ENCODE peak calls at places on chromosomes 13 and 19, in nine cellular contexts. S, T, Y, R, U, I, Q, F and N are unnamed samples. For H3K36me3, the result is how much of the 10 kb centered on the place peaks cover.

GRCh38 chr13:109249780-109250528 is 536.4 kb downstream of the IRS2 start:
- DNase-seq in R (no peak), S (no peak), I (no peak), U (no peak), Q (no peak), T (no peak), F (no peak), Y (no peak), N (no peak)

GRCh38 chr13:39777021-39777420 is 121.6 kb downstream of the COG6 start:
- DNase-seq in Y (no peak), Q (no peak), S (no peak), T (no peak), U (no peak), I (no peak), R (no peak), F (no peak), N (no peak)

GRCh38 chr13:73449258-73449657 is 390.5 kb downstream of the KLF5 start:
- DNase-seq in R (peak), T (peak), I (no peak), S (no peak), Y (no peak), U (no peak), Q (no peak), F (no peak), N (no peak)

GRCh38 chr13:48653074-48654054 is at the start of gene CYSLTR2:
- DNase-seq in Y (no peak), U (peak), Q (peak), F (peak), T (peak), S (peak), R (peak), I (no peak), N (no peak)

GRCh38 chr13:111911754-111912452 is 155.0 kb upstream of the SOX1 start:
- DNase-seq in S (peak), R (no peak), F (no peak), U (no peak), Q (no peak), Y (no peak), I (no peak), T (no peak), N (no peak)

GRCh38 chr13:99585609-99586008 is 84.3 kb downstream of the TM9SF2 start:
- DNase-seq in R (no peak), U (no peak), I (no peak), Y (no peak), S (no peak), T (peak), Q (no peak), F (no peak), N (no peak)

GRCh38 chr19:485583-486236 is 10.6 kb upstream of the MADCAM1 start:
- DNase-seq in I (no peak), F (peak), R (no peak), Y (no peak), T (peak), S (peak), Q (no peak), U (no peak), N (peak)

GRCh38 chr13:113129921-113130750 is 7.5 kb downstream of the F10 start:
- DNase-seq in Y (no peak), T (peak), I (peak), F (no peak), U (no peak), Q (no peak), R (no peak), S (no peak), N (no peak)

GRCh38 chr13:21218351-21219043 is 42.0 kb downstream of the MRPL57 start:
- DNase-seq in F (no peak), R (no peak), Y (peak), T (no peak), Q (no peak), S (no peak), U (no peak), I (no peak), N (no peak)

GRCh38 chr19:12801466-12802266 is at the start of the genes PRDX2 and THSD8:
- DNase-seq in I (peak), S (peak), R (peak), T (peak), F (peak), U (peak), Q (peak), Y (peak), N (peak)

GRCh38 chr13:37029617-37030016 is 29.0 kb downstream of the EXOSC8 start:
- DNase-seq in F (no peak), S (no peak), R (peak), Q (no peak), I (no peak), U (peak), Y (no peak), T (peak), N (no peak)

GRCh38 chr19:18733196-18733647 is 49.7 kb downstream of the CRTC1 start:
- DNase-seq in U (peak), S (peak), F (no peak), R (peak), Y (no peak), I (peak), Q (no peak), T (peak), N (no peak)

GRCh38 chr13:33355470-33355869 is 69.9 kb upstream of the STARD13 start:
- DNase-seq in F (no peak), R (peak), S (no peak), Q (no peak), T (no peak), I (no peak), U (peak), Y (no peak), N (no peak)

GRCh38 chr19:3068071-3068470 is 5.8 kb upstream of the TLE5 start:
- DNase-seq in I (no peak), F (no peak), Q (no peak), Y (no peak), T (no peak), S (no peak), R (no peak), U (no peak), N (no peak)

GRCh38 chr19:48315712-48316111 is 9.6 kb upstream of the EMP3 start:
- DNase-seq in F (no peak), R (no peak), I (no peak), S (no peak), Y (no peak), T (no peak), U (no peak), Q (no peak), N (no peak)

GRCh38 chr19:2577722-2578335 is 101.9 kb downstream of the GADD45B start:
- DNase-seq in Y (no peak), F (no peak), U (no peak), R (no peak), Q (no peak), I (peak), T (no peak), S (no peak), N (peak)

GRCh38 chr13:42592915-42593718 is 19.2 kb downstream of the TNFSF11 start:
- DNase-seq in Q (no peak), Y (no peak), F (no peak), I (no peak), U (no peak), S (no peak), R (no peak), T (no peak), N (no peak)

GRCh38 chr19:33373701-33374405 is at the start of gene CEBPG:
- DNase-seq in U (peak), Q (peak), Y (peak), F (peak), S (peak), R (peak), T (peak), I (peak), N (peak)

GRCh38 chr19:12202250-12202649 is 39.4 kb downstream of the ZNF136 start:
- DNase-seq in U (peak), Y (no peak), S (no peak), T (no peak), F (peak), I (no peak), R (no peak), Q (peak), N (no peak)

GRCh38 chr19:22607653-22608430 is 26.3 kb upstream of the ZNF492 start:
- DNase-seq in F (no peak), R (no peak), T (no peak), Y (no peak), Q (no peak), I (no peak), U (no peak), S (no peak), N (no peak)

GRCh38 chr13:22095794-22096193 is 424.9 kb downstream of the FGF9 start:
- DNase-seq in I (no peak), T (no peak), S (no peak), Y (no peak), Q (no peak), U (no peak), R (no peak), F (no peak), N (no peak)

GRCh38 chr13:23558675-23559536 is 11.3 kb upstream of the TNFRSF19 start:
- DNase-seq in I (peak), Q (peak), R (peak), Y (no peak), F (no peak), T (peak), S (peak), U (peak), N (no peak)

GRCh38 chr13:99976502-99977115 is 5.0 kb upstream of the ZIC2 start:
- DNase-seq in I (no peak), Q (no peak), F (no peak), U (no peak), R (no peak), S (no peak), Y (no peak), T (no peak), N (no peak)

GRCh38 chr13:99816321-99816720 is 155.2 kb downstream of the ZIC5 start:
- DNase-seq in U (no peak), Q (no peak), F (no peak), T (no peak), S (no peak), R (no peak), I (no peak), Y (no peak), N (no peak)

GRCh38 chr13:27528908-27529307 is 78.5 kb upstream of the MTIF3 start:
- DNase-seq in Q (no peak), F (no peak), R (no peak), T (no peak), I (no peak), U (no peak), S (no peak), Y (no peak), N (no peak)

GRCh38 chr13:49759503-49759902 is 33.0 kb downstream of the KPNA3 start:
- DNase-seq in U (peak), T (no peak), S (no peak), R (no peak), I (no peak), Q (no peak), F (no peak), Y (no peak), N (no peak)

GRCh38 chr19:2546128-2547032 is 70.5 kb downstream of the GADD45B start:
- DNase-seq in Q (peak), I (peak), F (peak), T (peak), Y (no peak), R (no peak), S (peak), U (no peak), N (peak)

GRCh38 chr19:18915639-18916038 is 3.5 kb downstream of the COPE start:
- DNase-seq in R (peak), U (peak), I (no peak), T (peak), S (no peak), Q (no peak), Y (peak), F (peak), N (no peak)

GRCh38 chr13:26382843-26383242 is 128.9 kb downstream of the CDK8 start:
- DNase-seq in S (no peak), T (no peak), R (no peak), Y (no peak), I (no peak), F (no peak), Q (no peak), U (no peak), N (no peak)

GRCh38 chr13:52850396-52851152 is 2.1 kb upstream of the PCDH8 start:
- DNase-seq in S (peak), Q (peak), U (peak), Y (peak), R (peak), F (peak), T (peak), I (peak), N (no peak)

GRCh38 chr19:56133858-56134654 is 7.0 kb upstream of the ZNF444 start:
- DNase-seq in F (no peak), T (no peak), Q (no peak), R (peak), I (no peak), U (peak), Y (no peak), S (no peak), N (no peak)

GRCh38 chr19:11322269-11323024 is 17.0 kb downstream of the RAB3D start:
- DNase-seq in Q (no peak), Y (no peak), R (peak), T (no peak), I (no peak), F (no peak), S (no peak), U (no peak), N (no peak)

GRCh38 chr19:16002380-16002779 is 53.6 kb downstream of the OR10H4 start:
- DNase-seq in T (no peak), S (no peak), Y (no peak), F (no peak), Q (no peak), I (no peak), U (no peak), R (peak), N (no peak)

GRCh38 chr19:4589579-4590410 is 30.3 kb upstream of the SEMA6B start:
- DNase-seq in Q (no peak), T (no peak), F (peak), Y (peak), I (no peak), S (peak), R (no peak), U (no peak), N (no peak)

GRCh38 chr13:76937416-76937815 is 10.9 kb upstream of the ACOD1 start:
- DNase-seq in Q (no peak), Y (no peak), T (peak), F (no peak), U (peak), R (peak), I (no peak), S (peak), N (no peak)

GRCh38 chr13:91946498-91947070 is 548.2 kb downstream of the GPC5 start:
- DNase-seq in R (peak), F (peak), Y (peak), S (peak), U (peak), I (no peak), Q (no peak), T (peak), N (no peak)

GRCh38 chr19:42068756-42069571 is 1.0 kb downstream of the GRIK5 start:
- DNase-seq in R (no peak), Y (no peak), Q (no peak), S (no peak), U (no peak), I (no peak), T (no peak), F (peak), N (no peak)

GRCh38 chr13:79522583-79522982 is 41.6 kb downstream of the NDFIP2 start:
- DNase-seq in T (peak), R (peak), F (no peak), I (no peak), Y (peak), U (no peak), Q (no peak), S (no peak), N (no peak)

GRCh38 chr19:40763963-40764362 is 11.4 kb upstream of the MIA start:
- DNase-seq in Y (no peak), S (no peak), U (no peak), I (no peak), F (no peak), Q (no peak), R (no peak), T (no peak), N (no peak)
- H3K36me3 ChIP-seq in Y (under half), S (under half), U (half or more), I (under half), F (under half), Q (under half), R (half or more), T (under half), N (half or more)

GRCh38 chr19:50536662-50537305 is 23.1 kb upstream of the ASPDH start:
- DNase-seq in S (no peak), T (no peak), I (no peak), U (no peak), R (no peak), Y (no peak), Q (no peak), F (no peak), N (no peak)
- TF ChIP-seq CTCF in S (no peak), T (no peak), I (no peak), U (no peak), R (no peak), Y (peak), Q (no peak), F (peak), N (no peak)

GRCh38 chr19:37329686-37330085 is 41.2 kb upstream of the ZNF527 start:
- DNase-seq in F (peak), I (no peak), S (no peak), Q (no peak), Y (no peak), U (no peak), T (no peak), R (no peak), N (no peak)
- H3K36me3 ChIP-seq in F (under half), I (under half), S (under half), Q (under half), Y (under half), U (under half), T (under half), R (under half), N (half or more)

GRCh38 chr13:51221674-51222509 is at the start of gene FAM124A:
- DNase-seq in R (peak), F (peak), Y (peak), T (peak), Q (peak), S (peak), U (peak), I (peak), N (no peak)
- TF ChIP-seq CTCF in R (peak), F (peak), Y (no peak), T (no peak), Q (peak), S (no peak), U (no peak), I (peak), N (no peak)

DNA sequence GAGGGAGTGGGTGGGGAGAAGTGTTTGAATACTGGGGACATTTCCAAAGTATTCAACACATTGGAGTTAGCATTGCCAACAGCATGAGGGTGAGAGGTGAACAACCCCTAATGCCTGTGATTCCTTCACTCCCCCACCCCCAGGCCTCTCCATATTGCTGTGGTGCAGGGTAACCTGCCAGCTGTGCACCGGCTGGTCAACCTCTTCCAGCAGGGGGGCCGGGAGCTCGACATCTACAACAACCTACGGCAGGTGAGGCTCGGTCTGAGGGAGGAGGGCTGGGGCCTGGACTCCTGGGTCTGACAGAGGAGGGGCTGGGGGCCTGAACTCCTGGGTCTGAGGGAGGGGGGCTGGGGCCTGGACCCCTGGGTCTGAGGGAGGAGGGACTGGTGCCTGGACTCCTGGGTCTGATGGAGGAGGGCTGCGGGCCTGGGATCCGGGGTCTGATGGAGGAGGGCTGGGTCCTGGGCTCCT is 7.6 kb downstream of the BCL3 start:
- DNase-seq in S (no peak), R (no peak), I (no peak), Y (no peak), F (no peak), Q (peak), T (peak), U (no peak), N (no peak)
- H3K36me3 ChIP-seq in S (under half), R (half or more), I (under half), Y (under half), F (under half), Q (under half), T (under half), U (under half), N (under half)

DNA sequence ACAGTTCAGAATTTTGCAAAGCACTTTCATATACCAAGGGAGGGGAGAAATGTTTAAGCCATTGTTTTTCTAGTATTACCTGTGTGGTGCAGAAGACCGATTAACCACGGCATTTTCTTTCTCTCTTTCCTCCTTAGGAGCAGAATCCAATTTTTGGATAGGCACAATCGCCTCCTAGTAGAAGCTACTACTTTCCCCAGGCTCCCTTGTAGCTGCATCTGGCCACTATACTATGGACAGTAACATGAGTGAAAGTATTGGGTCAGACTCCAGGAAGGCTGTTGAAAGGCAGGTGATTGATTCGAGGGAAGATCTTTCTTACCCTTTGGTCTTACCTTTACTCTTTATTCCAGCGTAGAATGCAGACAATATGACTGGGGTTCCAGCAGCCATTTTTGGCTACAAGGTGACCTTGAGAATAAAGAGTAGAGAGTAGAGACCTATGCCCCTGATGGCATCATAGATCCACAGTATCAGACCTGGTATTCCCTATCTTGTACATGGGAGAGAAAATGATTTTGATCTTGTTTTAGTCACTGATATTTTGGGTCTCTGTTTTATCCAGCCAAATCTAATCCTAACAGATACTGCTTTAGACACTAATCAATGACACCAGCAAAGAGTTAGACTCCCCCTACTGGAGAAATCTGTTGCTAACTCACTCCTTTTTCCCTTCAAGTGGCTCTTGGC is 77.0 kb downstream of the LRRC63 start:
- DNase-seq in F (peak), R (peak), I (no peak), Q (no peak), T (peak), S (peak), U (peak), Y (peak), N (no peak)
- TF ChIP-seq CTCF in F (peak), R (peak), I (peak), Q (peak), T (peak), S (peak), U (peak), Y (peak), N (peak)